ENCODE peak calls at places on chromosomes 2 and 18, in four cellular contexts. F, N, R and U are unnamed samples.

GRCh38 chr2:49000692-49001091 is 153.6 kb downstream of the FSHR start:
- DNase-seq in F (no peak), N (no peak), R (no peak), U (no peak)

GRCh38 chr2:239328306-239329191 is 72.3 kb downstream of the HDAC4 start:
- DNase-seq in F (no peak), N (no peak), R (peak; percentile 25), U (no peak)

GRCh38 chr2:18536100-18536499 is 24.4 kb downstream of the RDH14 start:
- DNase-seq in F (no peak), N (no peak), R (no peak), U (no peak)

GRCh38 chr2:174561283-174562275 is 36.0 kb downstream of the WIPF1 start:
- DNase-seq in F (no peak), N (no peak), R (no peak), U (no peak)

GRCh38 chr2:206154197-206154596 is 5.0 kb downstream of the NDUFS1 start:
- DNase-seq in F (no peak), N (peak; percentile 58), R (no peak), U (no peak)

GRCh38 chr2:218471982-218472381 is 53.1 kb downstream of the VIL1 start:
- DNase-seq in F (no peak), N (no peak), R (no peak), U (no peak)

GRCh38 chr18:53426656-53427055 is 797.8 kb downstream of the MBD2 start:
- DNase-seq in F (no peak), N (no peak), R (no peak), U (no peak)

GRCh38 chr2:203070615-203071547 is 56.2 kb downstream of the NBEAL1 start:
- DNase-seq in F (no peak), N (no peak), R (no peak), U (no peak)

GRCh38 chr2:163247151-163247872 is 408.7 kb upstream of the KCNH7 start:
- DNase-seq in F (no peak), N (no peak), R (no peak), U (no peak)

GRCh38 chr2:235543126-235543750 is 49.4 kb downstream of the AGAP1 start:
- DNase-seq in F (no peak), N (no peak), R (no peak), U (no peak)

GRCh38 chr2:196399736-196400691 is 228.6 kb upstream of the STK17B start:
- DNase-seq in F (peak; percentile 52), N (no peak), R (peak; percentile 30), U (peak; percentile 40)
- TF ChIP-seq TCF7L2 in F (no peak), N (no peak), R (no peak), U (no peak)

GRCh38 chr2:26423750-26424149 is 22.0 kb downstream of the DRC1 start:
- DNase-seq in F (no peak), N (no peak), R (no peak), U (no peak)

GRCh38 chr2:26421961-26422360 is 20.2 kb downstream of the DRC1 start:
- DNase-seq in F (no peak), N (no peak), R (no peak), U (no peak)

GRCh38 chr2:26424211-26424610 is 22.5 kb downstream of the DRC1 start:
- DNase-seq in F (no peak), N (no peak), R (no peak), U (no peak)

GRCh38 chr2:26422947-26423629 is 21.4 kb downstream of the DRC1 start:
- DNase-seq in F (no peak), N (no peak), R (no peak), U (no peak)
- TF ChIP-seq TCF7L2 in F (no peak), N (no peak), R (no peak), U (no peak)

GRCh38 chr2:20049631-20050030 is 1.8 kb downstream of the LAPTM4A start:
- DNase-seq in F (no peak), N (no peak), R (no peak), U (no peak)
- TF ChIP-seq TCF7L2 in F (no peak), N (no peak), R (no peak), U (no peak)

GRCh38 chr2:59893612-59894011 is 659.8 kb downstream of the BCL11A start:
- DNase-seq in F (no peak), N (no peak), R (no peak), U (no peak)
- TF ChIP-seq TCF7L2 in F (no peak), N (no peak), R (no peak), U (no peak)

GRCh38 chr2:158297606-158298005 is 158.9 kb downstream of the CCDC148 start:
- DNase-seq in F (no peak), N (no peak), R (no peak), U (no peak)

GRCh38 chr2:158290225-158290624 is 166.3 kb downstream of the CCDC148 start:
- DNase-seq in F (no peak), N (no peak), R (no peak), U (no peak)

GRCh38 chr2:158297120-158297519 is 159.4 kb downstream of the CCDC148 start:
- DNase-seq in F (no peak), N (no peak), R (no peak), U (no peak)

GRCh38 chr2:158291544-158292175 is 164.9 kb downstream of the CCDC148 start:
- DNase-seq in F (no peak), N (no peak), R (no peak), U (no peak)

GRCh38 chr2:158293722-158294121 is 162.8 kb downstream of the CCDC148 start:
- DNase-seq in F (no peak), N (no peak), R (no peak), U (no peak)
- TF ChIP-seq TCF7L2 in F (no peak), N (no peak), R (no peak), U (no peak)